ENCODE peak calls at places on chromosomes 1 and 21, in nine cellular contexts. M is stomach, H is K562, F is GM12878, C is Panc1, Y is endothelial cell of umbilical vein, Z is transverse colon, S is HCT116, O is spleen. U is an unnamed sample.

GRCh38 chr1:63731117-63732043 is 42.4 kb upstream of the ROR1 start:
- DNase-seq in M (no peak), O (no peak), S (peak), H (no peak), Y (peak), C (peak), F (no peak), Z (peak), U (no peak)

GRCh38 chr1:15757575-15758401 is 807 bp upstream of the FBLIM1 start:
- DNase-seq in M (no peak), O (no peak), Y (peak), F (no peak), Z (peak), S (no peak), H (no peak), C (no peak), U (no peak)

GRCh38 chr1:50901872-50902271 is 58.2 kb downstream of the FAF1 start:
- DNase-seq in S (no peak), Y (no peak), Z (no peak), O (no peak), F (no peak), C (no peak), H (no peak), M (no peak), U (no peak)

GRCh38 chr1:236392182-236392581 is 1.9 kb upstream of the EDARADD start:
- DNase-seq in F (no peak), S (no peak), H (no peak), Y (no peak), Z (no peak), M (no peak), C (no peak), O (no peak), U (no peak)

GRCh38 chr21:14706712-14707111 is 160.6 kb upstream of the SAMSN1 start:
- DNase-seq in C (no peak), Y (no peak), F (no peak), H (no peak), S (no peak), Z (no peak), M (no peak), O (no peak), U (no peak)

GRCh38 chr1:145690587-145691558 is 16.3 kb downstream of the PDZK1 start:
- DNase-seq in Y (peak), M (no peak), Z (peak), C (no peak), S (no peak), H (no peak), O (no peak), F (peak), U (no peak)

GRCh38 chr1:87329051-87329755 is 523 bp downstream of the LMO4 start:
- DNase-seq in M (peak), S (no peak), C (no peak), O (peak), H (peak), F (no peak), Y (peak), Z (peak), U (no peak)

GRCh38 chr1:47996406-47997226 is 569 bp downstream of the TRABD2B start:
- DNase-seq in Z (no peak), M (no peak), O (no peak), C (no peak), F (no peak), S (no peak), Y (no peak), H (no peak), U (no peak)

GRCh38 chr1:223331301-223331700 is 32.7 kb downstream of the SUSD4 start:
- DNase-seq in S (no peak), M (no peak), C (no peak), F (no peak), Y (no peak), Z (no peak), H (no peak), O (no peak), U (no peak)

GRCh38 chr1:62732327-62732726 is 44.1 kb upstream of the DOCK7 start:
- DNase-seq in H (no peak), Z (no peak), C (no peak), F (no peak), S (no peak), Y (no peak), M (no peak), O (no peak), U (no peak)

GRCh38 chr21:44866780-44867179 is 6.7 kb downstream of the PTTG1IP start:
- DNase-seq in C (no peak), O (peak), F (no peak), H (peak), M (no peak), Z (no peak), Y (peak), S (no peak), U (no peak)

GRCh38 chr1:56577859-56578663 is 1.3 kb downstream of the PLPP3 start:
- DNase-seq in S (no peak), C (no peak), O (peak), Z (peak), M (peak), Y (peak), H (no peak), F (no peak), U (no peak)

GRCh38 chr1:56255516-56256181 is 323.7 kb downstream of the PLPP3 start:
- DNase-seq in Z (peak), H (no peak), O (no peak), M (peak), Y (no peak), S (no peak), C (no peak), F (no peak), U (no peak)

DNA sequence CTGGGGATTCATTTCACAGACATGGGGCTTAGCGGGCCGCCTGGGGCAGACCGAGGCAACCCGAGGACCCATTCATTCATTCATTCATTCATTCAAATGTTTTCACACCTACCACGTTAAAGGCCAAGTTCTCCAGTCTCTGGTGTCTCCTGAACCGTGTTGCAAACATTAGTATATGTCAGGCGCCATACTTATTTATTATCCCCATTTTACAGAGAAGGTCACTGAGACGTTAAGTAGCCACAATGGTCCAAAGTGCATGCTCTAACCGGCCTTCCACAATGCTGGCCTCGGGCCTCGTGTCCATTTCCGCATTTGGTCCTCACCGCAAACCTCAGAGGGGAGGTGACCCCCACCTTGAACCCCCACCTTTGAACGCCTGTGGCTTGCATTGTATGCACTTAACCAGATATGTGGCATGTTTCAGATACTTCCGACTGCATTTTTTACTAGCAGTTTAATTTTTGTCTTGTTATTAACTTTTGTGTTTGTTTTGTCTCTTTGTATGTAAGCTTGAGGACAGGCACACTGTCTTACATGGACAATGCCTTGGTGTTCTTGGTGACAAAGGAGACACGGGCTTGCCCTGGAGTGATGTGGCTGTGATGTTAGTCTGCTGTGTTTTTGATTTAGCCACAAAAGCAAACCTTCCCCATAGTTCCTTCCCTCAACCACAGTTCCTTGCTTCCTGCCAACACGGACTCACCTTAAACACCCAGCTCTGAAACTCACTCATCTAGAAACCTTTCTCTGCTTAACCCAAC is 1.2 kb upstream of the IFFO2 start:
- DNase-seq in O (peak), S (no peak), H (no peak), C (no peak), Y (no peak), M (no peak), Z (no peak), F (no peak), U (no peak)
- H3K4me3 ChIP-seq in O (no peak), S (no peak), H (no peak), C (peak), Y (no peak), M (peak), Z (no peak), F (no peak), U (no peak)

DNA sequence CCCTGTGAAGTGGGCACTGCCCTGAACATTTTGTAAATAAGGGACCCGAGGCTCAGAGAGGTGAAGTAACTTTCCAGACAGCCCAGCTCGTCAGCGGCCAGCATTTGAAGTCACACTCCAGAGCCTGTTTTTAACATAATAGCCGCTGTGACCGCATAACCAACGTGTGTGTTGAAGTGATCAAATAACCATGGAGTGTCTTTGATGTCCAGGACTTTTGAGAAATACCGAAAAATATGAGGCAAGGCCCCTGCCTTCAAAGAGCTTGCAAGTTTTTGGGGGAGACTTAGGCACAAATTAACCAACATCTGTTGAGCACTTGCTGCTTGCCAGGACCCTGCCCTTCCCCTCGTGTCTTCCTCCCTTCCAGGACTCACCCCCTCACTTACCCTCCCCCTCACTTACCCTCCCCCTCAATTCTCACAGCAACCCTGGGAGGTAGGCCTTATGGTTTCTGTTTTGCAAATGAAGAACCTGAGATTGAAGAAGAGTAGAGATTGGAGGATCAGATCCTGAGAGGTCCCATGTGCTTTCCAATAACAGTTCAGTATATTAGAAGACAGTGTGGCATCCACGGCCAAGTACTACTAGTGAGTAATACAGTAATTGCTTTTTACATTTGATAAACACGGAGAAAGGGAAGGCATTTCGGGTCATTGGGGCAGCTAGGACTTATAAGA is 1.3 kb upstream of the SLC16A1 start:
- DNase-seq in O (no peak), S (peak), M (no peak), Y (peak), C (peak), F (peak), Z (peak), H (peak), U (peak)
- TF ChIP-seq POLR2AphosphoS5 in O (no peak), S (no peak), M (peak), Y (no peak), C (no peak), F (no peak), Z (no peak), H (no peak), U (peak)

DNA sequence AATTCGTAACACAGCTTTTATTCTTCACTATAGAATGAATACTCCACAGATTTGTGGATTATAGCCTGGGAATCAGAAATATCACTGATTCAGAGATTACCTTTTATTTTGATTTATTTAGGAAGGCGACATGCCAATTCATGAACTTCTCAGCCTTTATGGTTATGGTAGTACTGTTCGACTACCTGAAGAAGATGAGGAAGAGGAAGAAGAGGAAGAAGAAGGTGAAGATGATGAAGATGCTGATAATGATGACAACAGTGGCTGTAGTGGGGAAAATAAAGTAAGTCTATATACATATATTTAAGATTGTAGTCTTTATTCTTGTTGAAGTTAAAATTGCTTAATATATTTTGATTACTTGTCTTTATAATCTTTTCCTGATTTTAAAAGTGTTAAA is 33.1 kb downstream of the MIER1 start:
- DNase-seq in O (no peak), M (no peak), F (no peak), Z (no peak), Y (no peak), C (no peak), H (no peak), S (no peak), U (no peak)
- H3K4me3 ChIP-seq in O (no peak), M (no peak), F (no peak), Z (no peak), Y (no peak), C (no peak), H (no peak), S (no peak), U (no peak)

GRCh38 chr1:247111636-247112478 is 7.7 kb upstream of the ZNF669 start:
- DNase-seq in O (peak), M (peak), Y (peak), F (no peak), H (peak), C (no peak), S (no peak), Z (peak), U (no peak)
- TF ChIP-seq POLR2AphosphoS5 in O (peak), M (peak), Y (peak), F (no peak), H (no peak), C (peak), S (no peak), Z (peak), U (no peak)